ENCODE peak calls at places on chromosomes 4 and X, in four cellular contexts. X is GM12878, P is H1, A is K562. H is an unnamed sample.

GRCh38 chrX:45515262-45516215 is 314.9 kb upstream of the DIPK2B start:
- DNase-seq in P (no peak), A (peak), X (no peak), H (peak)

GRCh38 chr4:113673450-113673849 is 88.1 kb downstream of the CAMK2D start:
- DNase-seq in A (no peak), X (no peak), P (no peak), H (peak)

GRCh38 chr4:145679520-145679919 is 426 bp upstream of the C4orf51 start:
- DNase-seq in P (no peak), A (no peak), X (no peak), H (peak)

GRCh38 chr4:56511098-56511497 is 5.5 kb downstream of the ARL9 start:
- DNase-seq in A (peak), X (no peak), P (no peak), H (no peak)

GRCh38 chrX:54479471-54480122 is 16.4 kb downstream of the FGD1 start:
- DNase-seq in X (no peak), A (no peak), P (peak), H (no peak)

GRCh38 chr4:153512952-153513500 is 46.9 kb downstream of the TMEM131L start:
- DNase-seq in X (no peak), A (no peak), P (no peak), H (peak)

GRCh38 chr4:121138014-121138413 is 26.1 kb downstream of the TNIP3 start:
- DNase-seq in A (no peak), X (no peak), P (no peak), H (no peak)

GRCh38 chr4:110798682-110799081 is 175.8 kb upstream of the PITX2 start:
- DNase-seq in P (no peak), A (no peak), X (no peak), H (no peak)

GRCh38 chrX:152588206-152588605 is 49.5 kb upstream of the GABRQ start:
- DNase-seq in X (no peak), P (no peak), A (no peak), H (no peak)

GRCh38 chr4:183256756-183257385 is 63.2 kb downstream of the CLDN22 start:
- DNase-seq in P (peak), X (no peak), A (peak), H (peak)

GRCh38 chr4:5758741-5759140 is 47.7 kb downstream of the EVC start:
- DNase-seq in P (no peak), X (peak), A (no peak), H (peak)

GRCh38 chr4:43331226-43332078 is 438.9 kb downstream of the GRXCR1 start:
- DNase-seq in X (no peak), A (no peak), P (no peak), H (peak)

DNA sequence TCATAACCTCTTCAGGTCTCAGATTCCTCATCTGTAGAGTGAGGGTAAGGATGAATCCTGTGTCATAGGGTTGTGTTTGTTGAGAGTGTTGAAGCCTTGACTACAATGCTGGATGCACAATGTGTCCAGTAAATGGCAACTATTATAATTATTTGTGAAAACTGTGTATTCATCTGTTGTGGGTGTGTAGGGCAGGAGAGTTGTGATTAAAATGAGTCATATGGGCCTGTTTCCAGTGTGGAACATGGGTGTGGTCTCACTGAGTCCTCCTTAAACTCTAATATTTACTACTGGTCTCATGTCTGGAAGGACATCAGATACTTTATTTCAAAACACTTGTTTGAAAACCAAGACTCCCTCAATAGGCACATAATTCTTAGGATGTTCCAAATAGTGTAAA is 208.5 kb upstream of the CASK start:
- DNase-seq in X (no peak), P (no peak), A (no peak), H (no peak)
- TF ChIP-seq CHD1 in X (no peak), P (no peak), A (no peak), H (no peak)

DNA sequence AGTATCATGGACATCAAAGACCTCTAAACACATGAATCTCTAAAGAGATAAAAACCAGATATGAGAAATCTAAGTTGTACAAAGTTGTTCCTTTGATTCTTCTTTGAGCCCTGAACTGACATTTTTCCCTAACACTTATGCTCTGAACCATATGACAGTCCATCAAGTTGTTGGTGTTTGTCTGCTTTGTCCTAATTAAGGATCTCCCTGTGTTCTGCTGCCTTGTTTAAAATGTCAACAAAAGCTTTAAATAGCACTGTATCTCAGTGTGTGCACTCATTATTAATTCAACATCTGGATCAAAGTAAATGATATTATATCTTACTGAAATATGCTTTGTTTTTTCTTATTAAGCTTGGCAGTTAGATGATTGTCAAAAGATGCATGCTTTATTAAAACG is 321.8 kb downstream of the MAPK10 start:
- DNase-seq in P (no peak), X (no peak), A (no peak), H (no peak)
- TF ChIP-seq CHD1 in P (no peak), X (no peak), A (no peak), H (no peak)

GRCh38 chrX:154751121-154751668 is 318 bp upstream of the GAB3 start:
- DNase-seq in X (no peak), P (no peak), A (peak), H (no peak)
- TF ChIP-seq CHD1 in X (no peak), P (no peak), A (no peak), H (no peak)

GRCh38 chr4:83664071-83664470 is 128.2 kb downstream of the GPAT3 start:
- DNase-seq in P (no peak), A (no peak), X (no peak), H (no peak)
- TF ChIP-seq CHD1 in P (no peak), A (no peak), X (no peak), H (no peak)

GRCh38 chrX:41518841-41519220 is 71.7 kb downstream of the NYX start:
- DNase-seq in P (no peak), A (no peak), X (no peak), H (peak)

GRCh38 chrX:41516995-41517660 is 70.0 kb downstream of the NYX start:
- DNase-seq in P (no peak), A (no peak), X (no peak), H (no peak)

GRCh38 chrX:41522071-41522470 is 74.9 kb downstream of the NYX start:
- DNase-seq in A (no peak), P (no peak), X (no peak), H (no peak)

GRCh38 chrX:41515376-41515775 is 68.2 kb downstream of the NYX start:
- DNase-seq in A (no peak), X (no peak), P (no peak), H (no peak)

GRCh38 chrX:41518127-41518840 is 71.1 kb downstream of the NYX start:
- DNase-seq in A (no peak), P (no peak), X (no peak), H (no peak)
- TF ChIP-seq CHD1 in A (no peak), P (no peak), X (no peak), H (no peak)

H was measured in IMR-90.